ENCODE peak calls at places on chromosomes 6 and 20, in eight cellular contexts. One of them, this sample, is unnamed.

GRCh38 chr6:142374090-142374783 is 72.4 kb downstream of the ADGRG6 start:
- DNase-seq in vagina: no peak
- DNase-seq in tibial nerve: no peak
- DNase-seq in uterus: no peak
- DNase-seq in body of pancreas: no peak
- DNase-seq in sigmoid colon: no peak
- DNase-seq in A549: no peak
- DNase-seq in ovary: no peak
- DNase-seq in this sample: no peak

GRCh38 chr6:44235269-44235668 is 11.6 kb upstream of the HSP90AB1 start:
- DNase-seq in vagina: no peak
- DNase-seq in tibial nerve: no peak
- DNase-seq in uterus: no peak
- DNase-seq in body of pancreas: no peak
- DNase-seq in sigmoid colon: no peak
- DNase-seq in A549: no peak
- DNase-seq in ovary: no peak
- DNase-seq in this sample: no peak

GRCh38 chr6:42449917-42450313 is 1.8 kb downstream of the TRERF1 start:
- DNase-seq in vagina: no peak
- DNase-seq in tibial nerve: no peak
- DNase-seq in uterus: no peak
- DNase-seq in body of pancreas: no peak
- DNase-seq in sigmoid colon: no peak
- DNase-seq in A549: no peak
- DNase-seq in ovary: no peak
- DNase-seq in this sample: no peak

GRCh38 chr6:38141045-38141444 is 321.5 kb downstream of the ZFAND3 start:
- DNase-seq in vagina: no peak
- DNase-seq in tibial nerve: no peak
- DNase-seq in uterus: no peak
- DNase-seq in body of pancreas: no peak
- DNase-seq in sigmoid colon: no peak
- DNase-seq in A549: no peak
- DNase-seq in ovary: no peak
- DNase-seq in this sample: no peak

GRCh38 chr20:47681977-47682812 is 103.1 kb downstream of the SULF2 start:
- DNase-seq in vagina: no peak
- DNase-seq in tibial nerve: peak
- DNase-seq in uterus: peak
- DNase-seq in body of pancreas: no peak
- DNase-seq in sigmoid colon: peak
- DNase-seq in A549: no peak
- DNase-seq in ovary: peak
- DNase-seq in this sample: peak

GRCh38 chr6:157840776-157841175 is 17.7 kb downstream of the SNX9 start:
- DNase-seq in vagina: no peak
- DNase-seq in tibial nerve: no peak
- DNase-seq in uterus: no peak
- DNase-seq in body of pancreas: no peak
- DNase-seq in sigmoid colon: no peak
- DNase-seq in A549: no peak
- DNase-seq in ovary: no peak
- DNase-seq in this sample: no peak

GRCh38 chr6:55040102-55040848 is 134.0 kb upstream of the HCRTR2 start:
- DNase-seq in vagina: no peak
- DNase-seq in tibial nerve: no peak
- DNase-seq in uterus: no peak
- DNase-seq in body of pancreas: no peak
- DNase-seq in sigmoid colon: no peak
- DNase-seq in A549: no peak
- DNase-seq in ovary: no peak
- DNase-seq in this sample: no peak

GRCh38 chr20:16664031-16664430 is 65.8 kb upstream of the SNRPB2 start:
- DNase-seq in vagina: no peak
- DNase-seq in tibial nerve: no peak
- DNase-seq in uterus: no peak
- DNase-seq in body of pancreas: no peak
- DNase-seq in sigmoid colon: no peak
- DNase-seq in A549: no peak
- DNase-seq in ovary: no peak
- DNase-seq in this sample: no peak

GRCh38 chr6:21026576-21027273 is 492.5 kb downstream of the CDKAL1 start:
- DNase-seq in vagina: no peak
- DNase-seq in tibial nerve: no peak
- DNase-seq in uterus: no peak
- DNase-seq in body of pancreas: no peak
- DNase-seq in sigmoid colon: no peak
- DNase-seq in A549: no peak
- DNase-seq in ovary: no peak
- DNase-seq in this sample: no peak

GRCh38 chr6:33085627-33086026 is 9.8 kb downstream of the HLA-DPB1 start:
- DNase-seq in vagina: no peak
- DNase-seq in tibial nerve: no peak
- DNase-seq in uterus: no peak
- DNase-seq in body of pancreas: no peak
- DNase-seq in sigmoid colon: no peak
- DNase-seq in A549: no peak
- DNase-seq in ovary: no peak
- DNase-seq in this sample: no peak

GRCh38 chr6:132872923-132873322 is 58.6 kb downstream of the RPS12 start:
- DNase-seq in vagina: no peak
- DNase-seq in tibial nerve: no peak
- DNase-seq in uterus: no peak
- DNase-seq in body of pancreas: no peak
- DNase-seq in sigmoid colon: no peak
- DNase-seq in A549: no peak
- DNase-seq in ovary: no peak
- DNase-seq in this sample: no peak

GRCh38 chr6:53986165-53986720 is 125.0 kb upstream of the MLIP start:
- DNase-seq in vagina: no peak
- DNase-seq in tibial nerve: peak
- DNase-seq in uterus: no peak
- DNase-seq in body of pancreas: peak
- DNase-seq in sigmoid colon: no peak
- DNase-seq in A549: peak
- DNase-seq in ovary: no peak
- DNase-seq in this sample: peak

GRCh38 chr20:8153281-8153908 is 21.3 kb downstream of the PLCB1 start:
- DNase-seq in vagina: no peak
- DNase-seq in tibial nerve: no peak
- DNase-seq in uterus: no peak
- DNase-seq in body of pancreas: no peak
- DNase-seq in sigmoid colon: no peak
- DNase-seq in A549: no peak
- DNase-seq in ovary: no peak
- DNase-seq in this sample: no peak

GRCh38 chr6:137248702-137249101 is 29.5 kb upstream of the IFNGR1 start:
- DNase-seq in vagina: no peak
- DNase-seq in tibial nerve: no peak
- DNase-seq in uterus: no peak
- DNase-seq in body of pancreas: no peak
- DNase-seq in sigmoid colon: no peak
- DNase-seq in A549: no peak
- DNase-seq in ovary: no peak
- DNase-seq in this sample: no peak

GRCh38 chr20:9053108-9053507 is 15.8 kb upstream of the PLCB4 start:
- DNase-seq in vagina: no peak
- DNase-seq in tibial nerve: no peak
- DNase-seq in uterus: no peak
- DNase-seq in body of pancreas: no peak
- DNase-seq in sigmoid colon: no peak
- DNase-seq in A549: no peak
- DNase-seq in ovary: no peak
- DNase-seq in this sample: no peak

GRCh38 chr20:34389206-34389953 is 26.3 kb downstream of the ITCH start:
- DNase-seq in vagina: no peak
- DNase-seq in tibial nerve: no peak
- DNase-seq in uterus: no peak
- DNase-seq in body of pancreas: no peak
- DNase-seq in sigmoid colon: no peak
- DNase-seq in A549: no peak
- DNase-seq in ovary: no peak
- DNase-seq in this sample: no peak

GRCh38 chr6:27290850-27291208 is 21.2 kb downstream of the POM121L2 start:
- DNase-seq in vagina: no peak
- DNase-seq in tibial nerve: no peak
- DNase-seq in uterus: no peak
- DNase-seq in body of pancreas: no peak
- DNase-seq in sigmoid colon: no peak
- DNase-seq in A549: no peak
- DNase-seq in ovary: no peak
- DNase-seq in this sample: no peak

GRCh38 chr6:27287751-27288135 is 24.3 kb downstream of the POM121L2 start:
- DNase-seq in vagina: no peak
- DNase-seq in tibial nerve: no peak
- DNase-seq in uterus: no peak
- DNase-seq in body of pancreas: no peak
- DNase-seq in sigmoid colon: no peak
- DNase-seq in A549: no peak
- DNase-seq in ovary: no peak
- DNase-seq in this sample: no peak

GRCh38 chr6:27286141-27286540 is 25.9 kb downstream of the POM121L2 start:
- DNase-seq in vagina: no peak
- DNase-seq in tibial nerve: no peak
- DNase-seq in uterus: no peak
- DNase-seq in body of pancreas: no peak
- DNase-seq in sigmoid colon: no peak
- DNase-seq in A549: no peak
- DNase-seq in ovary: no peak
- DNase-seq in this sample: no peak

GRCh38 chr6:27290065-27290849 is 21.8 kb downstream of the POM121L2 start:
- DNase-seq in vagina: no peak
- DNase-seq in tibial nerve: no peak
- DNase-seq in uterus: no peak
- DNase-seq in body of pancreas: no peak
- DNase-seq in sigmoid colon: no peak
- DNase-seq in A549: no peak
- DNase-seq in ovary: no peak
- DNase-seq in this sample: no peak

GRCh38 chr6:27288136-27289044 is 23.7 kb downstream of the POM121L2 start:
- DNase-seq in vagina: no peak
- DNase-seq in tibial nerve: no peak
- DNase-seq in uterus: no peak
- DNase-seq in body of pancreas: no peak
- DNase-seq in sigmoid colon: no peak
- DNase-seq in A549: no peak
- DNase-seq in ovary: no peak
- DNase-seq in this sample: no peak
- H3K4me3 ChIP-seq in vagina: no peak
- H3K4me3 ChIP-seq in tibial nerve: no peak
- H3K4me3 ChIP-seq in uterus: no peak
- H3K4me3 ChIP-seq in body of pancreas: no peak
- H3K4me3 ChIP-seq in sigmoid colon: no peak
- H3K4me3 ChIP-seq in A549: peak
- H3K4me3 ChIP-seq in ovary: no peak
- H3K4me3 ChIP-seq in this sample: no peak

DNA sequence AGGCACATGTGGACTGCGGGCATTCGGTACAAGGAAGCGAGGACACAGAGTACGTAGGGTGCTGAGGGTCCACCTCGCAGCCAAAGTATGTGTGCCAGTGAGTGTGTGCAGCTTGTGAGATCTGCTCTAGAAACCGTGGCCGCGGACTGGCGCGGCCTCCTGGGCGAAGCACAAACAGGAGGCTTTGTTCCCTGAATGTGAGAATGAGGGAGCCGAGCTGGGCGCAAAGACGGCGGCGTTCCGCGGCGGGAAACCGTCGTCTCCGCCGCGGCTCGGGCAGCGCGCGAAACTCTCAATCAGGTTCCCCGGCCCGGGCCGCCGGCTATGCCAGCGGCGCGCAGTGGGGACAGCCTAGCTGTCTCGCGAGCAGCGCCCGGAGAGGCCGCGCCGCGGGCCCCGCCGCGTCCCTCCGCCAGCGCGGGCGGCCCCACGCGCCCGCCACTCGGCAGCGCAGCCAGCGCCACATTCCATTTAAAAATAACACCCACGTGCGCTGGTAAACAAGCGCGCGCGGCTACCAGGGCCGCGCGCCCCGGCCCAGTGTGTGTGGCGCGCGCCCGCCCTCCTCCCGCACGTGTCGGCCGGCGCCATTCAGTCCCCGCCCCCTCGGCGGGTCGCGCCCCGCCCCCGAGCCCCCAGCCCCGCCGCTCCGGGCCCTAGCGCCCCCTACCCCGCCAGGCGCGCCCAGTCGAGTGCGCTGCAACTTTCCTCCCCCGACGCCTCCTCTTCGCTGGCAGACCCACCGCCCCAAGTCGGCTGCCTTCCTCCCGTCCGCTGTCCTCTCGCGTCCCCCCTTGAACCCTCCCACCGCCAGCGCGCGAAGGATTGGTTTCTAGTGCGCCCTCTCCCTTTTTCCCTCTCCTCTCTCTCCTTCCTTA is 3.0 kb upstream of the FOXO3 start:
- DNase-seq in vagina: no peak
- DNase-seq in tibial nerve: peak
- DNase-seq in uterus: peak
- DNase-seq in body of pancreas: peak
- DNase-seq in sigmoid colon: peak
- DNase-seq in A549: no peak
- DNase-seq in ovary: peak
- DNase-seq in this sample: peak
- TF ChIP-seq POLR2A in vagina: peak
- TF ChIP-seq POLR2A in tibial nerve: peak
- TF ChIP-seq POLR2A in uterus: peak
- TF ChIP-seq POLR2A in body of pancreas: peak
- TF ChIP-seq POLR2A in sigmoid colon: no peak
- TF ChIP-seq POLR2A in A549: no peak
- TF ChIP-seq POLR2A in ovary: no peak
- TF ChIP-seq POLR2A in this sample: no peak

GRCh38 chr6:105500693-105501092 is 97.8 kb upstream of the PREP start:
- DNase-seq in vagina: no peak
- DNase-seq in tibial nerve: no peak
- DNase-seq in uterus: no peak
- DNase-seq in body of pancreas: no peak
- DNase-seq in sigmoid colon: no peak
- DNase-seq in A549: no peak
- DNase-seq in ovary: no peak
- DNase-seq in this sample: no peak
- TF ChIP-seq CTCF in vagina: no peak
- TF ChIP-seq CTCF in tibial nerve: no peak
- TF ChIP-seq CTCF in uterus: no peak
- TF ChIP-seq CTCF in body of pancreas: no peak
- TF ChIP-seq CTCF in sigmoid colon: no peak
- TF ChIP-seq CTCF in A549: no peak
- TF ChIP-seq CTCF in ovary: no peak
- TF ChIP-seq CTCF in this sample: no peak

DNA sequence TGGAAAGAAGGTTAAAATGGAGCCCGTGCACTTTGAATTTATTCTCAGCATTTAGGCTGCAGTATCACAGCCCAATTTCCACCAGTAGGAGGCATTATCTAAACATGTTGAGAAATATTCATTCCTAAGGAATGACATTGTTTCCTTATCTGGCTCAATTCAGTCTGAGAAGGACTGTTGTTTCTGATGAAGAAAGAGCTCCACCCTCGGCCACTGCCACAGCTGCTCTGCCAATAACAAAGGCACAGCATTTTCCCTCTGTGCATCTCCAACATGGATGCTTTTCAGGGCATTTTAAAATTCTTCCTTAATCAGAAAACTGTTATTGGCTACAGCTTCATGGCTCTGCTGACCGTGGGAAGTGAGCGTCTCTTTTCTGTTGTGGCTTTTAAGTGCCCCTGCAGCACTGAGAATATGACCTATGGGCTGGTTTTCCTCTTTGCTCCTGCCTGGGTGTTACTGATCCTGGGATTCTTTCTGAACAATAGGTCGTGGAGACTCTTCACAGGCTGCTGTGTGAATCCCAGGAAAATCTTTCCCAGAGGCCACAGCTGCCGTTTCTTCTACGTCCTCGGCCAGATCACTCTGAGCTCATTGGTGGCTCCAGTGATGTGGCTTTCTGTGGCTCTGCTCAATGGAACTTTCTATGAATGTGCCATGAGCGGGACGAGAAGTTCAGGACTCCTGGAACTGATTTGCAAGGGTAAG is at the start of gene CALHM5:
- DNase-seq in vagina: no peak
- DNase-seq in tibial nerve: peak
- DNase-seq in uterus: peak
- DNase-seq in body of pancreas: no peak
- DNase-seq in sigmoid colon: peak
- DNase-seq in A549: peak
- DNase-seq in ovary: peak
- DNase-seq in this sample: no peak
- H3K4me3 ChIP-seq in vagina: peak
- H3K4me3 ChIP-seq in tibial nerve: peak
- H3K4me3 ChIP-seq in uterus: peak
- H3K4me3 ChIP-seq in body of pancreas: no peak
- H3K4me3 ChIP-seq in sigmoid colon: peak
- H3K4me3 ChIP-seq in A549: no peak
- H3K4me3 ChIP-seq in ovary: peak
- H3K4me3 ChIP-seq in this sample: peak